ENCODE peak calls at places on chromosomes 12 and 14, in six cellular contexts. Q is hepatocyte, W is GM23338, H is GM23248, A is MM.1S, P is HCT116. M is an unnamed sample.

GRCh38 chr12:51322452-51322851 is 1.5 kb downstream of the BIN2 start:
- DNase-seq in W (no peak), H (no peak), Q (no peak), P (no peak), A (peak; percentile 58), M (no peak)

GRCh38 chr12:124453419-124454351 is 113.7 kb downstream of the NCOR2 start:
- DNase-seq in W (no peak), A (peak; percentile 74), H (peak; percentile 86), Q (no peak), P (peak; percentile 85), M (peak; percentile 91)

GRCh38 chr12:114450019-114450418 is 44.1 kb upstream of the TBX5 start:
- DNase-seq in Q (no peak), A (no peak), H (no peak), P (no peak), W (no peak), M (no peak)

GRCh38 chr12:107515446-107515958 is 170.1 kb upstream of the PWP1 start:
- DNase-seq in A (peak; percentile 22), W (peak; percentile 22), H (peak; percentile 98), Q (peak; percentile 50), P (peak; percentile 51), M (peak; percentile 98)

GRCh38 chr12:122960193-122960569 is 6.1 kb downstream of the ABCB9 start:
- DNase-seq in A (no peak), P (no peak), H (no peak), W (no peak), Q (no peak), M (no peak)

GRCh38 chr12:108859923-108860291 is 2.5 kb upstream of the SSH1 start:
- DNase-seq in Q (no peak), P (no peak), A (no peak), W (no peak), H (no peak), M (no peak)

GRCh38 chr12:64824500-64825142 is at the start of gene TBC1D30:
- DNase-seq in H (peak; percentile 45), P (no peak), W (peak; percentile 58), A (peak; percentile 77), Q (peak; percentile 37), M (peak; percentile 52)

GRCh38 chr12:47205532-47206449 is 126.0 kb upstream of the AMIGO2 start:
- DNase-seq in Q (no peak), A (no peak), P (no peak), W (no peak), H (no peak), M (no peak)

GRCh38 chr14:34484726-34485125 is 22.7 kb upstream of the SPTSSA start:
- DNase-seq in H (no peak), W (no peak), Q (no peak), P (no peak), A (no peak), M (no peak)

GRCh38 chr14:34489324-34489723 is 27.3 kb upstream of the SPTSSA start:
- DNase-seq in P (no peak), A (no peak), H (peak; percentile 50), Q (no peak), W (no peak), M (peak; percentile 70)

GRCh38 chr14:34488528-34488927 is 26.5 kb upstream of the SPTSSA start:
- DNase-seq in Q (no peak), A (no peak), P (no peak), H (no peak), W (no peak), M (no peak)
- H3K27ac ChIP-seq in Q (no peak overlapping the region), A (no peak overlapping the region), P (no peak overlapping the region), H (no peak overlapping the region), W (no peak overlapping the region), M (peak overlapping the region; percentile 69)

DNA sequence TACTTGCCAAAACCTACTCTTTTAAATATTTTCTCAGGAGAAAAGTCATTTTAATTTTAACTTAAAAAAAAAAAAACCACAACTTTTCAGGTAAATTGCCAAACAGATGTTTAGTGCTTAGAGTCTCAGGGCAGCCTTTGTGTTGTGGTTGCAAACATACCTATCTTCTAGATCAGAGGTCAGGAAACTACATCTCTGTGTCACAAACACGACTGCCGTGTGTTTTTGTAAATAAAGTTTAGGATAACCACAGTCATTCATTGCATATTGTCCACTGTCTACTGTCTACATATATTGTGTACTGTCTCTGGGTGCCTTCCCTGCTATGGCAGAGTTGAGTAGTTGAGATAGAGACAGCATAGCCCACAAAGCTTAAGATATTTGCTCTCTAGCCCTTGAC is 48.9 kb downstream of the DYRK2 start:
- DNase-seq in W (no peak), P (no peak), Q (no peak), A (no peak), H (peak; percentile 38), M (peak; percentile 35)
- TF ChIP-seq EZH2phosphoT487 in W (no peak), P (no peak), Q (no peak), A (no peak), H (no peak), M (no peak)

GRCh38 chr12:118371354-118372282 is 1.1 kb downstream of the TAOK3 start:
- DNase-seq in P (no peak), Q (peak; percentile 37), H (peak; percentile 61), W (peak; percentile 59), A (no peak), M (peak; percentile 37)
- TF ChIP-seq EZH2 in P (no peak), Q (no peak), H (no peak), W (peak; percentile 26), A (no peak), M (no peak)

DNA sequence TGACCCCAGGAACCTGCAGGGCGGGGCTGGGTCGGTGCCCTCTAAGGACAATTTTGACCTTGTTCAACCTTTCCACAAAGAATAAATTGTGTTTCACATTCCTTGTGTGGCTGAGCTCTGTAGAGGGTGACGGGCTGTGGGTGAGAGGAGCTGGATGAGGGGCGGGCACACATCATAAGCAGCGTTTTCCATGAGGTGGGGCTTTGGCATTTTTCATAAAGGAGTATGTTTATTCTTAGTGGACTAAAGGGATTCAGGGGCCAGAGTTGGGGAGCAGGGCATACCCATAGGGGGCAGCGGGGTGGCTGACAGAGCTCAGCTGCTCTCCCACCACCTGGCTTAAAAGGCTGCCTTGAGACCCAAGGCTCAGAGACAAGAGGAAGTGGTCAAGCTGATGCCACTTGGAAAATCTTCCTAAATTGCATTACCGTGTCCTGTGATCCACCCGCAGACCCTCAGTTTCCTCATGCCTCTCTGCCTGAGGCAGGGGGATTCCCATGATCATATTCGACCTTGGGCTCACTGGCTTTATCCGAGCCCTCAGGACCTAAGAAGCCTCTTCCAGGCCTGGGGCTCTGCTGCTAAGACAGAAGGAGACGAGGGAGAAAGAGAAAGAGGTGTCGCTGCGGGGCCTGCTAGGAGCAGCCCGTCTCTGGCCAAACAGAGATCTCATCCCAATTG is 11.4 kb downstream of the MMP14 start:
- DNase-seq in A (no peak), W (peak; percentile 52), H (peak; percentile 83), Q (peak; percentile 53), P (no peak), M (no peak)
- H3K27ac ChIP-seq in A (no peak overlapping the region), W (peak overlapping the region; percentile 88), H (peak overlapping the region; percentile 100), Q (peak overlapping the region; percentile 99), P (no peak overlapping the region), M (peak overlapping the region; percentile 58)

DNA sequence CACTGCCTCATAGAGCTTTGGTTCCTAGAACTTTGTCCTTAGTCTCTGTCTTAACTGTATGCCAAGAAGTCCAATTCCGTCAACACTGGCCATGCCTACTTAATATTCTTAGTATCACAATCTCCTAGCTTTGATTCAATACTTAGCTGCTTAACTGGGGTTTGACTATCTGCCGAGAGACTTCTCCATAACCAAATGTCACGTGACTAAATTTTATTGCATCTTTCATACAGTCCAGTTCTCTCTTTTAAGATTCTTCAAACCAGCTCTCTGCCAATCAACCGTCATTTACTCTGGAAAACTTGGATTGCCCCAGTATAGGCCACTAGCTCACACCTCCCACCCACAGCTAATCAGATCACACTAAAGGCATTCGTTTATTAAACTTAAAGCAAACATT is 122.8 kb downstream of the ATXN7L3B start:
- DNase-seq in A (no peak), Q (no peak), H (no peak), W (no peak), P (no peak), M (no peak)
- TF ChIP-seq EZH2phosphoT487 in A (no peak), Q (no peak), H (no peak), W (no peak), P (no peak), M (no peak)

GRCh38 chr14:102923920-102924486 is 1.5 kb downstream of the AMN start:
- DNase-seq in A (no peak), Q (peak; percentile 31), H (no peak), P (no peak), W (no peak), M (no peak)

GRCh38 chr14:102925646-102926045 is 3.2 kb downstream of the AMN start:
- DNase-seq in W (no peak), P (no peak), H (no peak), Q (no peak), A (no peak), M (no peak)

GRCh38 chr14:102924632-102925588 is 2.4 kb downstream of the AMN start:
- DNase-seq in H (no peak), A (no peak), W (peak; percentile 44), Q (no peak), P (no peak), M (no peak)

GRCh38 chr14:102922490-102923200 is at the start of gene AMN:
- DNase-seq in Q (peak; percentile 87), W (peak; percentile 79), H (peak; percentile 33), P (no peak), A (no peak), M (no peak)

DNA sequence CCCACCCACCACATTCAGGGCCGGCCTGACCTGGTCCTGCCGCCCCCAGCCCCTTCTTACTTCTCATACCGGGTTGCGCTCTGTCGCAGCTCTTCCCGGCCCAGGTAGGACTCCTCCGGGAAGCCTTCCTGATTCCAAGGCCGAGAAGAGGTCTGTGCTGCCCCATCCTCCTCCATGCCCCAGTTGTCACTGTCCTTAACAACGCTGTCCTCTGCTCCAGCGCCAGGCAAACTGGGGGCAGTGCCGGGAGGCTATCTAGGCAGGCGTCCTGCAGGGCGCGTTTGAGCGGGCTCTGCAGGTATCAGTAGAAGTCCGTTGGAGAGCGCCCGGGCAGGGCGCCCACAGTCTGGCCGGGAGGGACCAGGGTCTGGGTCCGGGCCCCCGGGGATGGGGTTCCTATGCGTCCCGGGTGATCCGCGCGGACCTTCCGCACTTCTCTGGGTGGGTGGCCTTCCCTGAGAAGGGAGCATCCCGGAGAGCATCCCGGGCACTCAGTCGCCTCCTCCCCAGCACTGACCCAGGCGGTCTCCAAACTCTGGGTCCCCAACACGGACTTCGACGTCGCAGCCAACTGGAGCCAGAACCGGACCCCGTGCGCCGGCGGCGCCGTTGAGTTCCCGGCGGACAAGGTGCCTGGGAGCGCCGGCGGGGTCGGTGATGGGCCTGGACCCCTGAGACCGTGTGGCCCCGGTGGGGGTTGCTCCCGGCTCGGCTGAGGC is 897 bp downstream of the AMN start:
- DNase-seq in Q (peak; percentile 42), P (no peak), H (no peak), A (no peak), W (peak; percentile 50), M (no peak)
- TF ChIP-seq EZH2 in Q (peak; percentile 71), P (no peak), H (peak; percentile 69), A (no peak), W (peak; percentile 62), M (no peak)

M was measured in PC-3.